ENCODE peak calls at places on chromosomes 13 and 19, in ten cellular contexts. E is CD8-positive, alpha-beta T cell; C is uterus; O is neural crest cell; H is thoracic aorta; F is suprapubic skin; G is mesothelial cell of epicardium; J is lower leg skin; S is omental fat pad; W is SK-N-SH. X is an unnamed sample.

GRCh38 chr13:75149781-75150180 is 332.2 kb downstream of the TBC1D4 start:
- DNase-seq in S (no peak), F (no peak), G (no peak), J (no peak), W (no peak), H (no peak), O (no peak), C (no peak), E (no peak), X (no peak)

GRCh38 chr13:94073006-94073744 is 406.3 kb downstream of the DCT start:
- DNase-seq in O (no peak), W (no peak), H (no peak), C (no peak), J (no peak), G (no peak), S (no peak), F (no peak), E (no peak), X (no peak)

GRCh38 chr19:47155141-47155540 is 24.5 kb downstream of the SAE1 start:
- DNase-seq in O (no peak), H (no peak), E (no peak), G (no peak), C (peak), W (no peak), S (no peak), F (no peak), J (no peak), X (no peak)

GRCh38 chr13:85462792-85463425 is 336.3 kb downstream of the SLITRK6 start:
- DNase-seq in S (no peak), H (no peak), O (no peak), E (no peak), F (no peak), G (no peak), W (peak), J (no peak), C (no peak), X (no peak)

GRCh38 chr13:43489168-43489730 is 297.5 kb downstream of the ENOX1 start:
- DNase-seq in C (peak), O (no peak), G (no peak), F (no peak), E (no peak), H (no peak), S (no peak), J (no peak), W (no peak), X (no peak)

GRCh38 chr13:39760521-39760920 is 105.1 kb downstream of the COG6 start:
- DNase-seq in C (no peak), O (no peak), W (no peak), H (no peak), S (no peak), J (no peak), G (no peak), F (no peak), E (no peak), X (no peak)

GRCh38 chr13:41562083-41562482 is 104.7 kb downstream of the RGCC start:
- DNase-seq in C (peak), H (no peak), G (peak), W (no peak), S (peak), J (peak), O (no peak), F (no peak), E (no peak), X (no peak)

GRCh38 chr13:43008591-43008990 is 14.8 kb upstream of the DNAJC15 start:
- DNase-seq in J (no peak), O (no peak), G (no peak), F (no peak), H (no peak), W (no peak), S (no peak), E (no peak), C (no peak), X (no peak)

GRCh38 chr13:51585696-51586095 is 1.4 kb downstream of the WDFY2 start:
- DNase-seq in G (no peak), J (no peak), H (no peak), F (no peak), C (no peak), W (no peak), E (no peak), O (no peak), S (no peak), X (no peak)

GRCh38 chr19:45547965-45548609 is 36.5 kb downstream of the OPA3 start:
- DNase-seq in G (no peak), S (no peak), J (peak), C (no peak), F (peak), H (no peak), O (no peak), E (no peak), W (no peak), X (no peak)

GRCh38 chr13:114155320-114155719 is 22.9 kb upstream of the RASA3 start:
- DNase-seq in W (no peak), J (no peak), F (no peak), C (no peak), E (no peak), H (no peak), S (no peak), O (no peak), G (no peak), X (no peak)

GRCh38 chr13:63367522-63368198 is 1952.0 kb upstream of the PCDH20 start:
- DNase-seq in S (no peak), G (no peak), O (no peak), F (no peak), E (no peak), H (no peak), J (no peak), C (no peak), W (no peak), X (no peak)

GRCh38 chr19:56504581-56504980 is 3.1 kb upstream of the ZNF471 start:
- DNase-seq in O (no peak), G (no peak), J (no peak), H (no peak), C (no peak), F (no peak), S (no peak), W (no peak), E (no peak), X (no peak)

GRCh38 chr13:112765734-112766133 is 75.9 kb downstream of the ATP11A start:
- DNase-seq in G (no peak), C (no peak), H (no peak), F (no peak), W (no peak), O (no peak), S (no peak), J (no peak), E (no peak), X (no peak)

GRCh38 chr13:45178349-45179142 is 22.3 kb downstream of the KCTD4 start:
- DNase-seq in S (no peak), E (no peak), C (no peak), H (no peak), W (no peak), O (no peak), F (no peak), J (no peak), G (no peak), X (no peak)

GRCh38 chr13:114199961-114200672 is 21.1 kb downstream of the CFAP97D2 start:
- DNase-seq in C (no peak), G (no peak), W (no peak), E (no peak), S (no peak), H (no peak), J (no peak), F (no peak), O (no peak), X (no peak)

DNA sequence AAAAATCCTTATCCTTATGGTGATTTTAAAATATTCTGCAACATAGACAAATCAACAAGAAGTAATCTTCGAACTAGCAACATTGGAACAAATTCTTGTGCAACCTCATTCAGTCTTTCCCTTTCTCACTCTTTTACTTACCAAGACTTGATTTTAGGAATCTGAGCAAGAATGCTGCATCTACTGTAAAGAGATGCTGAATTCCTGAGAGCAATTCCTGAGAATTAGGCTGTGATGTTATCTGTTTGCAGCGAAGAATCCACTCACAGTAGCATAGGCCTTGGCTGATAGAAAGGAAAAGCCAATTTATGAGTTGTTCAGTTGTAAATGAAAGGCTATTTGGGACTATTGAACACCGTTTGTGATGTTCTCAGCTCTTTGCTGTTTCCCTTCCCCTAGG is 144.3 kb downstream of the CRYL1 start:
- DNase-seq in J (no peak), S (no peak), F (no peak), E (no peak), H (no peak), G (no peak), C (no peak), W (no peak), O (no peak), X (no peak)
- TF ChIP-seq CTCF in J (no peak), S (no peak), F (no peak), E (no peak), H (no peak), G (no peak), C (no peak), W (no peak), O (no peak), X (no peak)

DNA sequence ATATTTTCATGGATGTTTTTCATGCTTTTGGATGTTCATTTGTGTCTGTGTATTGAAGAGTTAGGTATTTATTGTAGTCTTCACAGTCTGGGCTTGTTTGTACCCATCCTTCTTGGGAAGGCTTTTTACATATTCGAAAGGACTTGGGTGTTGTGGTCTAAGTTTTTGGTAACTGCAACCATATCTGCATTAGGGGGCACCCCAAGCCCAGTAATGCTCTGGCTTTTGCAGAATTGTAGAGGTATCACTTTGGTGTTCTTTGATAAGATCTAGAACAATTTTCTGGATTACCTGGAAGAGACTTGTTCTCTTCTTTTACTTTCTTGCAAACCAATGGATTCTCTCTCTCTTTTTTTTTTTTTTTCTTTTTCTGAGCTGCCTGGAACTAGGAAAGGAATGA is 581.3 kb downstream of the DACH1 start:
- DNase-seq in H (no peak), S (no peak), E (no peak), O (no peak), C (no peak), J (no peak), F (no peak), G (no peak), W (no peak), X (no peak)
- TF ChIP-seq CTCF in H (no peak), S (no peak), E (no peak), O (no peak), C (peak), J (no peak), F (no peak), G (no peak), W (peak), X (no peak)

GRCh38 chr13:23510979-23511735 is 59.1 kb upstream of the TNFRSF19 start:
- DNase-seq in S (no peak), H (no peak), C (no peak), O (no peak), G (no peak), E (no peak), F (no peak), W (no peak), J (no peak), X (no peak)
- TF ChIP-seq CTCF in S (no peak), H (no peak), C (no peak), O (peak), G (no peak), E (no peak), F (no peak), W (peak), J (no peak), X (peak)

GRCh38 chr13:80962173-80962572 is 621.2 kb upstream of the SPRY2 start:
- DNase-seq in F (no peak), H (no peak), E (no peak), C (no peak), S (no peak), W (no peak), J (no peak), G (no peak), O (no peak), X (no peak)

GRCh38 chr13:80965097-80965496 is 624.2 kb upstream of the SPRY2 start:
- DNase-seq in J (no peak), H (no peak), G (no peak), O (no peak), S (no peak), W (no peak), C (no peak), F (no peak), E (no peak), X (no peak)

GRCh38 chr13:80957019-80957650 is 616.2 kb upstream of the SPRY2 start:
- DNase-seq in W (no peak), G (no peak), E (no peak), S (no peak), J (no peak), H (no peak), C (no peak), F (no peak), O (no peak), X (no peak)

DNA sequence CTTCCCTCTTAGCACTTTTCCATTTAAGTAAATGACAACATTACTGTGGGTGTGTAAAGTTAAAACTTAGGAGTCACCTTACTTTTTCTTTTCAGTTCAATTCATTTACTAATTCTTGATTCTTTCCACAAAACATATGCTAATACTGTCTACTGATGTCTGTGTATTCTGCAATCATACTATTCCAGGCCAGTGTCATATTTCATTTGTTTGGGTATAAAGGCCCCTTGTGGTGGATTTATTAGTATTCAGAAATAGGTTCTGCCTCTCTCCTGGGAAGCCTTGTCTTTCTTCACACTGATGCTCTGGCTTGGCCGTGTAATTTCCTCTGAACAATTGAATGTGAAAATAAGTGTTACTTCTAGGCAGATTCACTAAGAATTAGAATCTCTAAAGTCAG is 621.9 kb upstream of the SPRY2 start:
- DNase-seq in E (no peak), S (no peak), F (no peak), H (no peak), J (no peak), O (no peak), W (no peak), G (no peak), C (no peak), X (no peak)
- TF ChIP-seq CTCF in E (no peak), S (no peak), F (no peak), H (no peak), J (no peak), O (peak), W (no peak), G (no peak), C (no peak), X (no peak)

DNA sequence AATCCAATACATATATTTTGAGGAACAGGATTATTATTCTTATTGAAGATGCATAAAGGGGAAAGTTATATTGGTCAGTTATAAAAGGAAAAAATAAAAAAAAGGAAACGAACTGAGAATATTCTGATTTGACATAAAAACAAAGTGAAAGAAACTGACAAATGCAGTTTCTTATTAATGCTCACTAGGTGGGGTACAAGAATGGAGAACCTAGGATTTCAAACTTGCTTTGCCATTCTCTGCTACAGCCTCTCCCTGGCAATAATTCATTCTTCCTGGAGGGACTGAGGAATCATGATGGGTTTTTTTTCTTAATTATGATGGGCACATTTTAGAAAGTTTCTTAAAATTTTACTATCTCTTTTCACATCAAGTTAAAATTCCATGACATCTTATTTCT is 154.9 kb downstream of the PCDH9 start:
- DNase-seq in E (no peak), S (no peak), G (no peak), W (no peak), H (no peak), F (no peak), C (no peak), O (no peak), J (no peak), X (no peak)
- TF ChIP-seq CTCF in E (no peak), S (no peak), G (no peak), W (peak), H (no peak), F (no peak), C (no peak), O (peak), J (no peak), X (no peak)

GRCh38 chr13:24313449-24313848 is 4.1 kb downstream of the C1QTNF9 start:
- DNase-seq in S (no peak), O (no peak), F (no peak), J (no peak), E (no peak), H (no peak), G (no peak), C (no peak), W (no peak), X (no peak)
- TF ChIP-seq CTCF in S (no peak), O (peak), F (no peak), J (no peak), E (no peak), H (no peak), G (no peak), C (peak), W (peak), X (peak)

GRCh38 chr19:14580623-14581237 is 2.2 kb upstream of the CLEC17A start:
- DNase-seq in O (no peak), J (no peak), E (no peak), S (no peak), H (no peak), W (no peak), G (no peak), F (no peak), C (no peak), X (no peak)
- TF ChIP-seq CTCF in O (no peak), J (no peak), E (no peak), S (no peak), H (no peak), W (no peak), G (no peak), F (no peak), C (no peak), X (no peak)

GRCh38 chr19:15101479-15102082 is 5.6 kb upstream of the SYDE1 start:
- DNase-seq in S (no peak), J (no peak), C (no peak), O (peak), G (no peak), H (no peak), E (peak), W (peak), F (no peak), X (no peak)
- TF ChIP-seq CTCF in S (no peak), J (no peak), C (peak), O (peak), G (peak), H (peak), E (peak), W (peak), F (peak), X (peak)

GRCh38 chr19:17421942-17422341 is 2.1 kb downstream of the MVB12A start:
- DNase-seq in F (no peak), J (no peak), G (no peak), H (no peak), E (no peak), S (no peak), C (no peak), W (no peak), O (no peak), X (no peak)

GRCh38 chr19:17429661-17430101 is 9.8 kb downstream of the MVB12A start:
- DNase-seq in J (no peak), W (no peak), O (no peak), C (peak), S (no peak), G (no peak), H (no peak), F (no peak), E (no peak), X (no peak)

GRCh38 chr19:17420267-17420924 is 549 bp downstream of the MVB12A start:
- DNase-seq in J (peak), W (peak), O (peak), E (no peak), C (peak), S (no peak), F (peak), H (no peak), G (peak), X (peak)

GRCh38 chr19:17423429-17424208 is 3.8 kb downstream of the MVB12A start:
- DNase-seq in W (no peak), C (no peak), G (no peak), F (no peak), S (no peak), O (no peak), J (no peak), E (no peak), H (no peak), X (no peak)

GRCh38 chr19:17424743-17425365 is 5.0 kb downstream of the MVB12A start:
- DNase-seq in F (no peak), G (peak), O (peak), J (no peak), E (no peak), C (no peak), W (peak), S (no peak), H (no peak), X (peak)
- TF ChIP-seq CTCF in F (peak), G (no peak), O (peak), J (no peak), E (no peak), C (no peak), W (peak), S (no peak), H (no peak), X (peak)

DNA sequence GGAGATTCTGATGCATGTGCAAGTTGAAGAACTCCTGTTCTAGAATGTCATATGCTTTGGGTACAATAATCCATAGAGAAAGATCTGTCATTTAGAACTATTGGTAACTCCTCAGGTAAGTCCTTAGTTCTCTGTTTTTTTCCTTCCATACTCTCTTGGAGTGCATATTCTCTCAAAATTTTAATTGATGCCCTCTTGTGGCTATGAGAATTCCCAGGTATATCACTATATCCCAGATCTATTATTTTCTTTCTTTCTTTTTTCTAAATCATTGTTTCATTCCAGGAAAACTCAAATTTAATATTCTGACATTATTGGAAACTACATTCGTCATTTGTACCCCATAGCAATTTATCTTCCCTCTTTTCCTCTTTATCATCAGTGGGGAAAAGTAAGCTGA is 485.4 kb downstream of the KLF5 start:
- DNase-seq in C (no peak), F (no peak), E (no peak), W (no peak), O (no peak), H (no peak), G (no peak), S (no peak), J (no peak), X (no peak)
- TF ChIP-seq CTCF in C (no peak), F (no peak), E (no peak), W (peak), O (no peak), H (no peak), G (no peak), S (no peak), J (no peak), X (peak)

X was measured in progenitor cell of endocrine pancreas.